ENCODE peak calls at places on chromosome 18, in nine cellular contexts. One of them, this sample, is unnamed.

GRCh38 chr18:12857215-12857924 is 26.7 kb downstream of the PTPN2 start:
- DNase-seq in psoas muscle: no peak
- DNase-seq in left lung: no peak
- DNase-seq in HCT116: no peak
- DNase-seq in tibial nerve: no peak
- DNase-seq in fibroblast of mammary gland: no peak
- DNase-seq in thyroid gland: no peak
- DNase-seq in thoracic aorta: no peak
- DNase-seq in fibroblast of lung: no peak
- DNase-seq in this sample: no peak

GRCh38 chr18:64851796-64852195 is 702.9 kb upstream of the LINC00305 start:
- DNase-seq in fibroblast of lung: peak; percentile 12
- DNase-seq in thoracic aorta: no peak
- DNase-seq in fibroblast of mammary gland: peak; percentile 40
- DNase-seq in psoas muscle: no peak
- DNase-seq in thyroid gland: no peak
- DNase-seq in tibial nerve: no peak
- DNase-seq in left lung: no peak
- DNase-seq in HCT116: no peak
- DNase-seq in this sample: no peak

GRCh38 chr18:72542993-72543361 is 1.2 kb downstream of the CBLN2 start:
- DNase-seq in left lung: no peak
- DNase-seq in psoas muscle: no peak
- DNase-seq in thyroid gland: no peak
- DNase-seq in fibroblast of mammary gland: no peak
- DNase-seq in fibroblast of lung: no peak
- DNase-seq in thoracic aorta: no peak
- DNase-seq in HCT116: no peak
- DNase-seq in tibial nerve: no peak
- DNase-seq in this sample: no peak

GRCh38 chr18:961644-962355 is 57.1 kb downstream of the ADCYAP1 start:
- DNase-seq in left lung: no peak
- DNase-seq in thoracic aorta: no peak
- DNase-seq in tibial nerve: peak; percentile 37
- DNase-seq in fibroblast of mammary gland: peak; percentile 54
- DNase-seq in psoas muscle: no peak
- DNase-seq in fibroblast of lung: peak; percentile 52
- DNase-seq in thyroid gland: peak; percentile 26
- DNase-seq in HCT116: peak; percentile 32
- DNase-seq in this sample: peak; percentile 80

GRCh38 chr18:5601188-5601624 is 57.4 kb upstream of the EPB41L3 start:
- DNase-seq in psoas muscle: no peak
- DNase-seq in fibroblast of mammary gland: no peak
- DNase-seq in tibial nerve: no peak
- DNase-seq in HCT116: no peak
- DNase-seq in fibroblast of lung: no peak
- DNase-seq in thoracic aorta: no peak
- DNase-seq in thyroid gland: no peak
- DNase-seq in left lung: no peak
- DNase-seq in this sample: no peak

GRCh38 chr18:55427951-55428350 is 160.0 kb downstream of the TCF4 start:
- DNase-seq in psoas muscle: no peak
- DNase-seq in tibial nerve: no peak
- DNase-seq in thyroid gland: no peak
- DNase-seq in thoracic aorta: no peak
- DNase-seq in fibroblast of lung: no peak
- DNase-seq in HCT116: no peak
- DNase-seq in fibroblast of mammary gland: peak; percentile 49
- DNase-seq in left lung: no peak
- DNase-seq in this sample: no peak

GRCh38 chr18:26813043-26813442 is 52.5 kb downstream of the AQP4 start:
- DNase-seq in tibial nerve: no peak
- DNase-seq in thoracic aorta: no peak
- DNase-seq in fibroblast of mammary gland: peak; percentile 2
- DNase-seq in thyroid gland: peak; percentile 63
- DNase-seq in fibroblast of lung: no peak
- DNase-seq in left lung: no peak
- DNase-seq in psoas muscle: no peak
- DNase-seq in HCT116: peak; percentile 44
- DNase-seq in this sample: peak; percentile 28

GRCh38 chr18:48668466-48669179 is 129.8 kb downstream of the CTIF start:
- DNase-seq in fibroblast of lung: no peak
- DNase-seq in left lung: no peak
- DNase-seq in HCT116: no peak
- DNase-seq in thyroid gland: no peak
- DNase-seq in thoracic aorta: no peak
- DNase-seq in tibial nerve: no peak
- DNase-seq in psoas muscle: no peak
- DNase-seq in fibroblast of mammary gland: no peak
- DNase-seq in this sample: no peak

GRCh38 chr18:21481739-21482138 is 118.8 kb downstream of the ESCO1 start:
- DNase-seq in tibial nerve: no peak
- DNase-seq in fibroblast of lung: no peak
- DNase-seq in left lung: no peak
- DNase-seq in HCT116: no peak
- DNase-seq in psoas muscle: no peak
- DNase-seq in thyroid gland: no peak
- DNase-seq in fibroblast of mammary gland: no peak
- DNase-seq in thoracic aorta: no peak
- DNase-seq in this sample: no peak

GRCh38 chr18:9757851-9758587 is 49.9 kb downstream of the RAB31 start:
- DNase-seq in thyroid gland: no peak
- DNase-seq in left lung: peak; percentile 46
- DNase-seq in HCT116: no peak
- DNase-seq in fibroblast of mammary gland: peak; percentile 74
- DNase-seq in tibial nerve: no peak
- DNase-seq in thoracic aorta: no peak
- DNase-seq in fibroblast of lung: no peak
- DNase-seq in psoas muscle: no peak
- DNase-seq in this sample: peak; percentile 32

GRCh38 chr18:65725421-65726050 is 25.3 kb upstream of the CDH7 start:
- DNase-seq in thoracic aorta: no peak
- DNase-seq in fibroblast of mammary gland: no peak
- DNase-seq in tibial nerve: no peak
- DNase-seq in psoas muscle: no peak
- DNase-seq in HCT116: no peak
- DNase-seq in fibroblast of lung: no peak
- DNase-seq in left lung: no peak
- DNase-seq in thyroid gland: peak; percentile 21
- DNase-seq in this sample: no peak

DNA sequence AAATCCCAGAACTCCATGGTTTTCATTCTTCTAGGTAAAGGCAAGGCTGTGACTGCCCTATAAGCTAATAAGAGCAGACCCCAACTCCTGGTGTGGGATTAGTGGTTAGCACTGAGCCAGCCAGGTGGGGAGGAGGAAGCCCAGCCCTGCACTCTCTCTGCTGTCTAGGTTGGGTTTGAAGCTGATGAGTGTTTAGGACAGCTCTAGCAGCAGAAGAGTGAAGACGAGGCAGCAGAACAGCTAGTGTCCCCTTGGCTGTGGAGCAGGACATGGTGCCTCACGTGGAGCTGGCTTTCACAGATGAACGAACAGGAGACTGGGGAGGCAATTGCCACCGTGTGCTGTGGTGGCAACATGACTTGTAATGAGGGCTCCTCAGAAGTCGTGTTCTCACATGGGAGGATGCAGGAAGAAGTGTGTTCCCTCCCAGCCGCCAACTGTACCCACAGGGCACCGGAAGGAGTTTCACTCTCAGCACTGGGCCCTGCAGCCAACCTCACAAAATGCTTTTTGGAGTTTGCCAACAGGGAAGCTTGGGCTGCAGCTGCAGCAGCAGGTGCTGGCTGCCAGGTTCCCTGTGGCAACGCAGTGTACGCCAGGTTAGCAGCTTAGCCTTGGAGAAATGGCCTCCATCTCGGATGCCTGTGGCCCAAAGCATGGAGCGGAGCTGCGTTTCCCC is 328.1 kb downstream of the SETBP1 start:
- DNase-seq in fibroblast of mammary gland: no peak
- DNase-seq in tibial nerve: no peak
- DNase-seq in fibroblast of lung: no peak
- DNase-seq in psoas muscle: no peak
- DNase-seq in thoracic aorta: no peak
- DNase-seq in left lung: no peak
- DNase-seq in thyroid gland: no peak
- DNase-seq in HCT116: no peak
- DNase-seq in this sample: no peak
- TF ChIP-seq CTCF in fibroblast of mammary gland: no peak
- TF ChIP-seq CTCF in tibial nerve: no peak
- TF ChIP-seq CTCF in fibroblast of lung: no peak
- TF ChIP-seq CTCF in psoas muscle: no peak
- TF ChIP-seq CTCF in thoracic aorta: no peak
- TF ChIP-seq CTCF in left lung: no peak
- TF ChIP-seq CTCF in thyroid gland: no peak
- TF ChIP-seq CTCF in HCT116: no peak
- TF ChIP-seq CTCF in this sample: no peak

GRCh38 chr18:35116784-35117318 is 75.6 kb downstream of the MAPRE2 start:
- DNase-seq in thoracic aorta: no peak
- DNase-seq in tibial nerve: no peak
- DNase-seq in thyroid gland: no peak
- DNase-seq in fibroblast of lung: no peak
- DNase-seq in psoas muscle: no peak
- DNase-seq in HCT116: no peak
- DNase-seq in fibroblast of mammary gland: no peak
- DNase-seq in left lung: no peak
- DNase-seq in this sample: no peak

GRCh38 chr18:35117372-35117771 is 76.2 kb downstream of the MAPRE2 start:
- DNase-seq in fibroblast of lung: no peak
- DNase-seq in left lung: no peak
- DNase-seq in thyroid gland: no peak
- DNase-seq in HCT116: no peak
- DNase-seq in tibial nerve: no peak
- DNase-seq in psoas muscle: no peak
- DNase-seq in thoracic aorta: no peak
- DNase-seq in fibroblast of mammary gland: no peak
- DNase-seq in this sample: no peak

GRCh38 chr18:35118641-35119040 is 77.4 kb downstream of the MAPRE2 start:
- DNase-seq in fibroblast of lung: no peak
- DNase-seq in psoas muscle: no peak
- DNase-seq in thyroid gland: no peak
- DNase-seq in HCT116: no peak
- DNase-seq in left lung: no peak
- DNase-seq in thoracic aorta: no peak
- DNase-seq in fibroblast of mammary gland: no peak
- DNase-seq in tibial nerve: no peak
- DNase-seq in this sample: no peak

GRCh38 chr18:35121038-35121437 is 79.8 kb downstream of the MAPRE2 start:
- DNase-seq in thyroid gland: no peak
- DNase-seq in fibroblast of mammary gland: no peak
- DNase-seq in HCT116: no peak
- DNase-seq in tibial nerve: no peak
- DNase-seq in left lung: no peak
- DNase-seq in thoracic aorta: no peak
- DNase-seq in psoas muscle: no peak
- DNase-seq in fibroblast of lung: no peak
- DNase-seq in this sample: no peak

DNA sequence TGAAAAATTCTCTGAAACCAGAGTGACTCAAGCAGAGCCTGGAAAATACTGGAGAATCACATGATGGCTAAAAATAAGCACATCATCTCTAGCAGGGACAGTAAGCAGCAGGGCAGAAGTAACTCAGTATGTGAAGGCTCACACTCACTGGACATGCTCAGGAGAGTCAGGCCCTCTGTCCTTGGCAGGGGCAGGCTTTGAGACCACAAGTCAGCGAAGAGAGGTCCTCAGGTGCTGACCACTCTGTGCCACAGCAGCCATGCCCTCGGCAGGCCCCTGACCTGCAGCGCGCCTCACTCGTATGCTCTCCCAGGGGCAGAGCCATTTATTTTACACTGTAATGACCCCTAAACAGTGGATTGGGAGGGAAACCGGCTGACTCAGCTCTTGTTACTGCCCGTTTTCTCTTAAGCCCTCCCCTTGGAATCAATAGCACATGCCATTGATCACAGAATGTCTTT is 76.8 kb downstream of the MAPRE2 start:
- DNase-seq in fibroblast of mammary gland: peak; percentile 79
- DNase-seq in tibial nerve: peak; percentile 8
- DNase-seq in fibroblast of lung: peak; percentile 78
- DNase-seq in thoracic aorta: no peak
- DNase-seq in left lung: no peak
- DNase-seq in thyroid gland: no peak
- DNase-seq in psoas muscle: peak; percentile 63
- DNase-seq in HCT116: no peak
- DNase-seq in this sample: peak; percentile 76
- H3K4me3 ChIP-seq in fibroblast of mammary gland: no peak overlapping the region
- H3K4me3 ChIP-seq in tibial nerve: no peak overlapping the region
- H3K4me3 ChIP-seq in fibroblast of lung: no peak overlapping the region
- H3K4me3 ChIP-seq in thoracic aorta: peak overlapping the region; percentile 36
- H3K4me3 ChIP-seq in left lung: no peak overlapping the region
- H3K4me3 ChIP-seq in thyroid gland: no peak overlapping the region
- H3K4me3 ChIP-seq in psoas muscle: peak overlapping the region; percentile 32
- H3K4me3 ChIP-seq in HCT116: no peak overlapping the region
- H3K4me3 ChIP-seq in this sample: peak overlapping the region; percentile 37

GRCh38 chr18:57989536-57989935 is 54.5 kb upstream of the NEDD4L start:
- DNase-seq in tibial nerve: no peak
- DNase-seq in left lung: no peak
- DNase-seq in psoas muscle: no peak
- DNase-seq in fibroblast of mammary gland: no peak
- DNase-seq in HCT116: no peak
- DNase-seq in thyroid gland: no peak
- DNase-seq in thoracic aorta: no peak
- DNase-seq in fibroblast of lung: no peak
- DNase-seq in this sample: no peak
- TF ChIP-seq CTCF in tibial nerve: no peak
- TF ChIP-seq CTCF in left lung: no peak
- TF ChIP-seq CTCF in psoas muscle: no peak
- TF ChIP-seq CTCF in fibroblast of mammary gland: no peak
- TF ChIP-seq CTCF in HCT116: no peak
- TF ChIP-seq CTCF in thyroid gland: no peak
- TF ChIP-seq CTCF in thoracic aorta: no peak
- TF ChIP-seq CTCF in fibroblast of lung: no peak
- TF ChIP-seq CTCF in this sample: no peak

GRCh38 chr18:74457743-74458465 is 796 bp upstream of the DIPK1C start:
- DNase-seq in thoracic aorta: no peak
- DNase-seq in fibroblast of mammary gland: no peak
- DNase-seq in thyroid gland: no peak
- DNase-seq in fibroblast of lung: no peak
- DNase-seq in HCT116: no peak
- DNase-seq in psoas muscle: no peak
- DNase-seq in tibial nerve: no peak
- DNase-seq in left lung: no peak
- DNase-seq in this sample: no peak

GRCh38 chr18:74455386-74455785 is 1.7 kb downstream of the DIPK1C start:
- DNase-seq in thoracic aorta: no peak
- DNase-seq in tibial nerve: no peak
- DNase-seq in psoas muscle: no peak
- DNase-seq in fibroblast of mammary gland: no peak
- DNase-seq in HCT116: no peak
- DNase-seq in left lung: no peak
- DNase-seq in thyroid gland: no peak
- DNase-seq in fibroblast of lung: no peak
- DNase-seq in this sample: no peak

GRCh38 chr18:74457043-74457742 is at the start of gene DIPK1C:
- DNase-seq in thyroid gland: no peak
- DNase-seq in left lung: no peak
- DNase-seq in tibial nerve: no peak
- DNase-seq in thoracic aorta: no peak
- DNase-seq in HCT116: no peak
- DNase-seq in fibroblast of mammary gland: no peak
- DNase-seq in psoas muscle: no peak
- DNase-seq in fibroblast of lung: no peak
- DNase-seq in this sample: no peak

GRCh38 chr18:74456017-74456408 is 1.1 kb downstream of the DIPK1C start:
- DNase-seq in thoracic aorta: no peak
- DNase-seq in thyroid gland: no peak
- DNase-seq in fibroblast of mammary gland: no peak
- DNase-seq in psoas muscle: no peak
- DNase-seq in left lung: no peak
- DNase-seq in tibial nerve: no peak
- DNase-seq in HCT116: no peak
- DNase-seq in fibroblast of lung: no peak
- DNase-seq in this sample: no peak

GRCh38 chr18:74456409-74457042 is 582 bp downstream of the DIPK1C start:
- DNase-seq in psoas muscle: no peak
- DNase-seq in fibroblast of mammary gland: no peak
- DNase-seq in HCT116: no peak
- DNase-seq in thoracic aorta: no peak
- DNase-seq in thyroid gland: no peak
- DNase-seq in tibial nerve: no peak
- DNase-seq in fibroblast of lung: no peak
- DNase-seq in left lung: no peak
- DNase-seq in this sample: no peak
- H3K4me3 ChIP-seq in psoas muscle: peak overlapping the region; percentile 61
- H3K4me3 ChIP-seq in fibroblast of mammary gland: no peak overlapping the region
- H3K4me3 ChIP-seq in HCT116: no peak overlapping the region
- H3K4me3 ChIP-seq in thoracic aorta: peak overlapping the region; percentile 61
- H3K4me3 ChIP-seq in thyroid gland: no peak overlapping the region
- H3K4me3 ChIP-seq in tibial nerve: peak overlapping the region; percentile 39
- H3K4me3 ChIP-seq in fibroblast of lung: no peak overlapping the region
- H3K4me3 ChIP-seq in left lung: no peak overlapping the region
- H3K4me3 ChIP-seq in this sample: no peak overlapping the region